ENCODE peak calls at places on chromosomes 13 and 19, in eight cellular contexts. O, J, T, S, I, C, Q and P are unnamed samples.

GRCh38 chr13:24181991-24182702 is 21.6 kb downstream of the SPATA13 start:
- DNase-seq in O (no peak), J (no peak), T (no peak), S (no peak), I (no peak), C (no peak), Q (no peak), P (no peak)

GRCh38 chr13:98239156-98240076 is 62.3 kb upstream of the RNF113B start:
- DNase-seq in O (no peak), J (no peak), T (no peak), S (no peak), I (peak; percentile 65), C (no peak), Q (no peak), P (no peak)

GRCh38 chr19:49469828-49470614 is 4.0 kb upstream of the FLT3LG start:
- DNase-seq in O (no peak), J (no peak), T (no peak), S (peak; percentile 88), I (peak; percentile 44), C (no peak), Q (no peak), P (peak; percentile 89)

GRCh38 chr19:10193666-10194499 is 870 bp downstream of the DNMT1 start:
- DNase-seq in O (no peak), J (no peak), T (no peak), S (peak; percentile 5), I (peak; percentile 48), C (peak; percentile 17), Q (no peak), P (no peak)

GRCh38 chr19:50356691-50357177 is 8.7 kb downstream of the NAPSA start:
- DNase-seq in O (no peak), J (no peak), T (no peak), S (no peak), I (no peak), C (no peak), Q (no peak), P (no peak)

GRCh38 chr13:71829542-71829941 is 37.5 kb downstream of the DACH1 start:
- DNase-seq in O (no peak), J (no peak), T (no peak), S (no peak), I (no peak), C (no peak), Q (no peak), P (no peak)

GRCh38 chr13:109672545-109672944 is 113.8 kb downstream of the IRS2 start:
- DNase-seq in O (no peak), J (no peak), T (no peak), S (no peak), I (no peak), C (no peak), Q (no peak), P (no peak)

GRCh38 chr13:110893571-110893970 is 21.3 kb downstream of the ANKRD10 start:
- DNase-seq in O (no peak), J (no peak), T (no peak), S (no peak), I (no peak), C (no peak), Q (no peak), P (no peak)

GRCh38 chr19:38812841-38813320 is at the start of gene LGALS4:
- DNase-seq in O (no peak), J (peak; percentile 37), T (no peak), S (no peak), I (no peak), C (no peak), Q (no peak), P (no peak)

GRCh38 chr19:49133621-49134454 is 14.5 kb downstream of the PPFIA3 start:
- DNase-seq in O (peak; percentile 76), J (peak; percentile 78), T (no peak), S (no peak), I (peak; percentile 90), C (peak; percentile 67), Q (no peak), P (peak; percentile 71)

GRCh38 chr13:33394294-33394932 is 108.9 kb upstream of the STARD13 start:
- DNase-seq in O (no peak), J (no peak), T (no peak), S (no peak), I (no peak), C (no peak), Q (no peak), P (no peak)

GRCh38 chr19:35126624-35126959 is 8.3 kb downstream of the LGI4 start:
- DNase-seq in O (no peak), J (no peak), T (no peak), S (no peak), I (peak; percentile 51), C (peak; percentile 43), Q (no peak), P (no peak)

GRCh38 chr13:19863323-19864017 is at the start of gene ZMYM5:
- DNase-seq in O (peak; percentile 99), J (peak; percentile 99), T (peak; percentile 96), S (peak; percentile 92), I (peak; percentile 99), C (peak; percentile 98), Q (peak; percentile 99), P (peak; percentile 87)

GRCh38 chr19:6039541-6040225 is 61.7 kb upstream of the RANBP3 start:
- DNase-seq in O (no peak), J (peak; percentile 24), T (no peak), S (no peak), I (no peak), C (peak; percentile 1), Q (no peak), P (no peak)

GRCh38 chr19:1715540-1715939 is 37.8 kb upstream of the ONECUT3 start:
- DNase-seq in O (no peak), J (no peak), T (no peak), S (no peak), I (no peak), C (no peak), Q (no peak), P (no peak)

GRCh38 chr13:40271931-40272775 is 394.3 kb downstream of the FOXO1 start:
- DNase-seq in O (peak; percentile 44), J (peak; percentile 43), T (peak; percentile 27), S (no peak), I (no peak), C (peak; percentile 80), Q (no peak), P (no peak)

GRCh38 chr13:21909331-21909730 is 238.5 kb downstream of the FGF9 start:
- DNase-seq in O (no peak), J (no peak), T (no peak), S (no peak), I (no peak), C (no peak), Q (no peak), P (no peak)
- H3K27me3 ChIP-seq in O (no peaks in the 10 kb centered on the region), J (no peaks in the 10 kb centered on the region), T (no peaks in the 10 kb centered on the region), S (no peaks in the 10 kb centered on the region), I (no peaks in the 10 kb centered on the region), C (no peaks in the 10 kb centered on the region), Q (no peaks in the 10 kb centered on the region), P (no peaks in the 10 kb centered on the region)

DNA sequence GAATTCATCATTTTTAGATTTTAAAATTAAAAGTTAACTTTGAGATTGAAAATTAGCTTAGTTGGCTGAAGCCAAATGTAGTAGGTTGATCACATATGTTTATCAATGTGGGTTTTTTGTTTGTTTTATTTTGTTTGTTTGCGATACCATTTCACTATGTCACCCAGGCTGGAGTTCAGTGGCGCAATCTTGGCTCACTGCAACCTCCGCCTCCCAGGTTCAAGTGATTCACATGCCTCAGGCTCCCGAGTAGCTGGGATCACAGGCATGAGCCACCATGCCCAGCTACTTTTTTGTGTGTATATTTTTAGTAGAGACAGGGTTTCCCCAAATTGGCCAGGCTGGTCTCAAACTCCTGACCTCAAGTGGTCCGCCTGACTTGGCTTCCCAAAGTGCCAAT is 665.7 kb upstream of the SLC10A2 start:
- DNase-seq in O (no peak), J (no peak), T (no peak), S (no peak), I (no peak), C (no peak), Q (no peak), P (no peak)
- H3K9me3 ChIP-seq in O (no peaks in the 10 kb centered on the region), J (no peaks in the 10 kb centered on the region), T (no peaks in the 10 kb centered on the region), S (no peaks in the 10 kb centered on the region), I (no peaks in the 10 kb centered on the region), C (no peaks in the 10 kb centered on the region), Q (peaks cover 26% of the 10 kb centered on the region), P (no peaks in the 10 kb centered on the region)

GRCh38 chr13:83881917-83882625 is at the start of gene SLITRK1:
- DNase-seq in O (peak; percentile 35), J (no peak), T (no peak), S (no peak), I (peak; percentile 91), C (peak; percentile 66), Q (peak; percentile 42), P (no peak)

GRCh38 chr13:83883061-83883523 is 818 bp upstream of the SLITRK1 start:
- DNase-seq in O (no peak), J (no peak), T (no peak), S (no peak), I (peak; percentile 41), C (no peak), Q (no peak), P (no peak)

GRCh38 chr13:83884141-83884540 is 1.9 kb upstream of the SLITRK1 start:
- DNase-seq in O (no peak), J (no peak), T (no peak), S (no peak), I (no peak), C (no peak), Q (no peak), P (no peak)

GRCh38 chr13:83881031-83881727 is 1.1 kb downstream of the SLITRK1 start:
- DNase-seq in O (no peak), J (no peak), T (no peak), S (no peak), I (no peak), C (no peak), Q (no peak), P (no peak)

DNA sequence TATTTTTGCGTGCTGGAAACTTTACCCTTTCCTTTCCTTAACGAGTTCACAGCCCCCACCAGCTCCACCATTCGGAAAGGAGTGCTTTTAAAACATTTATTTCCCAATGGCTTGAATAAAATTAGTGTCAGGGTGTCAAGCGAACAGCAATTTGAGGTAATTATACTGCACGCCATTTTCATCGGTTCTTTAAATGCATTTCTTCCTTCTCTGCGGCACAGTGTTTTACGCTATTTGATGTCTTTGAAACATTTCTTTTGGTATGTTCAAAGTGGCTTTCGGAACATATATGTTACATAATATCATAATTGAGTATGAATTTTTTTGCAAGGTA is 319 bp upstream of the SLITRK1 start:
- DNase-seq in O (no peak), J (no peak), T (no peak), S (no peak), I (no peak), C (no peak), Q (no peak), P (no peak)
- H3K27me3 ChIP-seq in O (peaks cover 64% of the 10 kb centered on the region), J (peaks cover 6% of the 10 kb centered on the region), T (peaks cover 5% of the 10 kb centered on the region), S (peaks cover 14% of the 10 kb centered on the region), I (peaks cover 31% of the 10 kb centered on the region), C (no peaks in the 10 kb centered on the region), Q (peaks cover 29% of the 10 kb centered on the region), P (no peaks in the 10 kb centered on the region)

GRCh38 chr19:17602217-17602616 is 46.8 kb downstream of the COLGALT1 start:
- DNase-seq in O (no peak), J (no peak), T (no peak), S (no peak), I (no peak), C (no peak), Q (no peak), P (no peak)
- H3K9me3 ChIP-seq in O (no peaks in the 10 kb centered on the region), J (peaks cover 7% of the 10 kb centered on the region), T (no peaks in the 10 kb centered on the region), S (no peaks in the 10 kb centered on the region), I (no peaks in the 10 kb centered on the region), C (no peaks in the 10 kb centered on the region), Q (peaks cover 11% of the 10 kb centered on the region), P (no peaks in the 10 kb centered on the region)

GRCh38 chr13:35474551-35474950 is 1.9 kb downstream of the MAB21L1 start:
- DNase-seq in O (no peak), J (no peak), T (no peak), S (no peak), I (no peak), C (no peak), Q (no peak), P (no peak)
- H3K27me3 ChIP-seq in O (no peaks in the 10 kb centered on the region), J (peaks cover 4% of the 10 kb centered on the region), T (no peaks in the 10 kb centered on the region), S (peaks cover 21% of the 10 kb centered on the region), I (peaks cover 61% of the 10 kb centered on the region), C (no peaks in the 10 kb centered on the region), Q (peaks cover 85% of the 10 kb centered on the region), P (no peaks in the 10 kb centered on the region)